ENCODE peak calls at places on chromosome 18, in four cellular contexts. L is Calu3, K is HFFc6, C is cerebellum. U is an unnamed sample.

GRCh38 chr18:47981320-47981719 is 50.9 kb upstream of the SMAD2 start:
- DNase-seq in L (no peak), K (no peak), C (no peak), U (no peak)

GRCh38 chr18:11283531-11284071 is 134.2 kb upstream of the PIEZO2 start:
- DNase-seq in L (no peak), K (no peak), C (no peak), U (no peak)

GRCh38 chr18:5238371-5238758 is 41.3 kb upstream of the AKAIN1 start:
- DNase-seq in L (peak; percentile 46), K (no peak), C (peak; percentile 39), U (peak; percentile 34)

GRCh38 chr18:8912348-8913057 is 190.0 kb upstream of the NDUFV2 start:
- DNase-seq in L (peak; percentile 47), K (no peak), C (peak; percentile 79), U (no peak)

GRCh38 chr18:285817-286216 is 18.0 kb upstream of the THOC1 start:
- DNase-seq in L (no peak), K (no peak), C (no peak), U (no peak)

GRCh38 chr18:8366656-8367055 is 242.6 kb upstream of the RAB12 start:
- DNase-seq in L (no peak), K (no peak), C (peak; percentile 14), U (no peak)

GRCh38 chr18:76697441-76697901 is 124.9 kb upstream of the ZNF236 start:
- DNase-seq in L (no peak), K (no peak), C (no peak), U (no peak)

GRCh38 chr18:34122724-34123334 is 101.9 kb downstream of the NOL4 start:
- DNase-seq in L (peak; percentile 30), K (peak; percentile 52), C (peak; percentile 48), U (peak; percentile 36)

GRCh38 chr18:80200932-80201672 is 46.2 kb downstream of the PARD6G start:
- DNase-seq in L (no peak), K (no peak), C (no peak), U (no peak)

GRCh38 chr18:48902023-48902855 is 48.5 kb downstream of the SMAD7 start:
- DNase-seq in L (peak; percentile 95), K (peak; percentile 83), C (no peak), U (peak; percentile 65)

GRCh38 chr18:68399721-68400120 is 315.2 kb downstream of the TMX3 start:
- DNase-seq in L (no peak), K (no peak), C (no peak), U (no peak)

GRCh38 chr18:13412901-13413300 is 194.3 kb downstream of the LDLRAD4 start:
- DNase-seq in L (no peak), K (no peak), C (no peak), U (no peak)

GRCh38 chr18:23541349-23542093 is 38.2 kb downstream of the RMC1 start:
- DNase-seq in L (no peak), K (no peak), C (no peak), U (no peak)

GRCh38 chr18:55473078-55473477 is 114.9 kb downstream of the TCF4 start:
- DNase-seq in L (no peak), K (no peak), C (no peak), U (no peak)

GRCh38 chr18:1965541-1965940 is 605.8 kb downstream of the METTL4 start:
- DNase-seq in L (no peak), K (no peak), C (no peak), U (no peak)

GRCh38 chr18:25299426-25299825 is 52.5 kb downstream of the ZNF521 start:
- DNase-seq in L (no peak), K (peak; percentile 60), C (no peak), U (peak; percentile 62)

GRCh38 chr18:55988537-55988936 is 400.5 kb upstream of the TCF4 start:
- DNase-seq in L (no peak), K (peak; percentile 80), C (no peak), U (peak; percentile 76)

GRCh38 chr18:78627546-78628315 is 351.9 kb upstream of the SALL3 start:
- DNase-seq in L (no peak), K (no peak), C (no peak), U (no peak)

GRCh38 chr18:79461627-79462026 is 65.9 kb downstream of the NFATC1 start:
- DNase-seq in L (no peak), K (no peak), C (no peak), U (no peak)

GRCh38 chr18:10042492-10042891 is 128.7 kb downstream of the VAPA start:
- DNase-seq in L (no peak), K (no peak), C (no peak), U (no peak)

GRCh38 chr18:48719388-48719787 is 180.6 kb downstream of the CTIF start:
- DNase-seq in L (no peak), K (no peak), C (no peak), U (no peak)

GRCh38 chr18:32301976-32302743 is 112.3 kb downstream of the MEP1B start:
- DNase-seq in L (peak; percentile 40), K (peak; percentile 37), C (no peak), U (peak; percentile 43)